ENCODE peak calls at places on chromosomes 1 and 21, in seven cellular contexts. One of them, this sample, is unnamed.

GRCh38 chr1:10471411-10472219 is 714 bp downstream of the DFFA start:
- DNase-seq in activated CD4-positive, alpha-beta T cell treated with anti-CD3 and anti-CD28 coated beads for 1 hour: no peak
- DNase-seq in lung microvascular endothelial cell: peak
- DNase-seq in OCI-M1: peak
- DNase-seq in non-pigmented ciliary epithelial cell: no peak
- DNase-seq in kidney tubule cell: no peak
- DNase-seq in NCI-H1105: no peak
- DNase-seq in this sample: peak

GRCh38 chr1:52032785-52033131 is 852 bp downstream of the KTI12 start:
- DNase-seq in OCI-M1: peak
- DNase-seq in NCI-H1105: no peak
- DNase-seq in activated CD4-positive, alpha-beta T cell treated with anti-CD3 and anti-CD28 coated beads for 1 hour: no peak
- DNase-seq in non-pigmented ciliary epithelial cell: no peak
- DNase-seq in lung microvascular endothelial cell: peak
- DNase-seq in kidney tubule cell: peak
- DNase-seq in this sample: peak

GRCh38 chr1:116725798-116726197 is 28.4 kb upstream of the CD2 start:
- DNase-seq in lung microvascular endothelial cell: no peak
- DNase-seq in non-pigmented ciliary epithelial cell: no peak
- DNase-seq in OCI-M1: no peak
- DNase-seq in NCI-H1105: no peak
- DNase-seq in activated CD4-positive, alpha-beta T cell treated with anti-CD3 and anti-CD28 coated beads for 1 hour: no peak
- DNase-seq in kidney tubule cell: no peak
- DNase-seq in this sample: no peak

GRCh38 chr1:221782461-221782860 is 40.6 kb upstream of the DUSP10 start:
- DNase-seq in NCI-H1105: no peak
- DNase-seq in activated CD4-positive, alpha-beta T cell treated with anti-CD3 and anti-CD28 coated beads for 1 hour: no peak
- DNase-seq in non-pigmented ciliary epithelial cell: no peak
- DNase-seq in lung microvascular endothelial cell: no peak
- DNase-seq in OCI-M1: no peak
- DNase-seq in kidney tubule cell: peak
- DNase-seq in this sample: no peak

GRCh38 chr1:150221552-150221951 is 14.4 kb downstream of the ANP32E start:
- DNase-seq in OCI-M1: peak
- DNase-seq in kidney tubule cell: peak
- DNase-seq in lung microvascular endothelial cell: no peak
- DNase-seq in non-pigmented ciliary epithelial cell: no peak
- DNase-seq in activated CD4-positive, alpha-beta T cell treated with anti-CD3 and anti-CD28 coated beads for 1 hour: no peak
- DNase-seq in NCI-H1105: no peak
- DNase-seq in this sample: peak

GRCh38 chr1:22747021-22747734 is 36.5 kb downstream of the EPHB2 start:
- DNase-seq in activated CD4-positive, alpha-beta T cell treated with anti-CD3 and anti-CD28 coated beads for 1 hour: no peak
- DNase-seq in lung microvascular endothelial cell: peak
- DNase-seq in OCI-M1: no peak
- DNase-seq in kidney tubule cell: peak
- DNase-seq in NCI-H1105: no peak
- DNase-seq in non-pigmented ciliary epithelial cell: peak
- DNase-seq in this sample: peak

GRCh38 chr1:167645161-167645560 is 15.1 kb downstream of the RCSD1 start:
- DNase-seq in lung microvascular endothelial cell: no peak
- DNase-seq in activated CD4-positive, alpha-beta T cell treated with anti-CD3 and anti-CD28 coated beads for 1 hour: no peak
- DNase-seq in OCI-M1: no peak
- DNase-seq in NCI-H1105: no peak
- DNase-seq in non-pigmented ciliary epithelial cell: no peak
- DNase-seq in kidney tubule cell: no peak
- DNase-seq in this sample: no peak

GRCh38 chr1:221166559-221167318 is 287.5 kb downstream of the HLX start:
- DNase-seq in kidney tubule cell: no peak
- DNase-seq in activated CD4-positive, alpha-beta T cell treated with anti-CD3 and anti-CD28 coated beads for 1 hour: no peak
- DNase-seq in non-pigmented ciliary epithelial cell: no peak
- DNase-seq in OCI-M1: peak
- DNase-seq in lung microvascular endothelial cell: no peak
- DNase-seq in NCI-H1105: no peak
- DNase-seq in this sample: no peak

GRCh38 chr1:185663332-185663731 is 70.9 kb upstream of the HMCN1 start:
- DNase-seq in non-pigmented ciliary epithelial cell: no peak
- DNase-seq in OCI-M1: no peak
- DNase-seq in NCI-H1105: no peak
- DNase-seq in lung microvascular endothelial cell: no peak
- DNase-seq in activated CD4-positive, alpha-beta T cell treated with anti-CD3 and anti-CD28 coated beads for 1 hour: no peak
- DNase-seq in kidney tubule cell: no peak
- DNase-seq in this sample: no peak

GRCh38 chr1:119467857-119468666 is 38.9 kb upstream of the HSD3B1 start:
- DNase-seq in activated CD4-positive, alpha-beta T cell treated with anti-CD3 and anti-CD28 coated beads for 1 hour: no peak
- DNase-seq in OCI-M1: no peak
- DNase-seq in NCI-H1105: no peak
- DNase-seq in non-pigmented ciliary epithelial cell: no peak
- DNase-seq in kidney tubule cell: no peak
- DNase-seq in lung microvascular endothelial cell: no peak
- DNase-seq in this sample: no peak

GRCh38 chr1:234977891-234978396 is 150.7 kb downstream of the TOMM20 start:
- DNase-seq in NCI-H1105: no peak
- DNase-seq in OCI-M1: no peak
- DNase-seq in lung microvascular endothelial cell: peak
- DNase-seq in kidney tubule cell: peak
- DNase-seq in activated CD4-positive, alpha-beta T cell treated with anti-CD3 and anti-CD28 coated beads for 1 hour: no peak
- DNase-seq in non-pigmented ciliary epithelial cell: no peak
- DNase-seq in this sample: no peak

GRCh38 chr1:2298685-2299673 is 70.9 kb downstream of the SKI start:
- DNase-seq in kidney tubule cell: no peak
- DNase-seq in activated CD4-positive, alpha-beta T cell treated with anti-CD3 and anti-CD28 coated beads for 1 hour: no peak
- DNase-seq in OCI-M1: no peak
- DNase-seq in lung microvascular endothelial cell: peak
- DNase-seq in non-pigmented ciliary epithelial cell: no peak
- DNase-seq in NCI-H1105: no peak
- DNase-seq in this sample: peak

GRCh38 chr1:96416111-96416595 is 305.4 kb upstream of the PTBP2 start:
- DNase-seq in NCI-H1105: no peak
- DNase-seq in lung microvascular endothelial cell: peak
- DNase-seq in non-pigmented ciliary epithelial cell: peak
- DNase-seq in OCI-M1: no peak
- DNase-seq in activated CD4-positive, alpha-beta T cell treated with anti-CD3 and anti-CD28 coated beads for 1 hour: no peak
- DNase-seq in kidney tubule cell: peak
- DNase-seq in this sample: peak

GRCh38 chr1:78554840-78555239 is 64.1 kb downstream of the PTGFR start:
- DNase-seq in OCI-M1: no peak
- DNase-seq in NCI-H1105: no peak
- DNase-seq in non-pigmented ciliary epithelial cell: no peak
- DNase-seq in activated CD4-positive, alpha-beta T cell treated with anti-CD3 and anti-CD28 coated beads for 1 hour: no peak
- DNase-seq in kidney tubule cell: no peak
- DNase-seq in lung microvascular endothelial cell: no peak
- DNase-seq in this sample: no peak

GRCh38 chr1:235864469-235864868 is 2.2 kb downstream of the LYST start:
- DNase-seq in activated CD4-positive, alpha-beta T cell treated with anti-CD3 and anti-CD28 coated beads for 1 hour: no peak
- DNase-seq in lung microvascular endothelial cell: no peak
- DNase-seq in kidney tubule cell: no peak
- DNase-seq in NCI-H1105: no peak
- DNase-seq in OCI-M1: no peak
- DNase-seq in non-pigmented ciliary epithelial cell: no peak
- DNase-seq in this sample: no peak

GRCh38 chr1:185565314-185565713 is 168.9 kb upstream of the HMCN1 start:
- DNase-seq in OCI-M1: no peak
- DNase-seq in kidney tubule cell: peak
- DNase-seq in NCI-H1105: peak
- DNase-seq in lung microvascular endothelial cell: peak
- DNase-seq in activated CD4-positive, alpha-beta T cell treated with anti-CD3 and anti-CD28 coated beads for 1 hour: no peak
- DNase-seq in non-pigmented ciliary epithelial cell: peak
- DNase-seq in this sample: peak

GRCh38 chr1:110672001-110672752 is 2.6 kb downstream of the KCNA3 start:
- DNase-seq in lung microvascular endothelial cell: no peak
- DNase-seq in activated CD4-positive, alpha-beta T cell treated with anti-CD3 and anti-CD28 coated beads for 1 hour: peak
- DNase-seq in non-pigmented ciliary epithelial cell: no peak
- DNase-seq in kidney tubule cell: no peak
- DNase-seq in NCI-H1105: peak
- DNase-seq in OCI-M1: no peak
- DNase-seq in this sample: no peak

GRCh38 chr1:107680579-107680985 is 284.4 kb downstream of the VAV3 start:
- DNase-seq in kidney tubule cell: peak
- DNase-seq in non-pigmented ciliary epithelial cell: no peak
- DNase-seq in activated CD4-positive, alpha-beta T cell treated with anti-CD3 and anti-CD28 coated beads for 1 hour: no peak
- DNase-seq in OCI-M1: no peak
- DNase-seq in NCI-H1105: no peak
- DNase-seq in lung microvascular endothelial cell: no peak
- DNase-seq in this sample: peak

GRCh38 chr21:35422011-35422410 is 372.9 kb upstream of the RUNX1 start:
- DNase-seq in NCI-H1105: no peak
- DNase-seq in non-pigmented ciliary epithelial cell: no peak
- DNase-seq in activated CD4-positive, alpha-beta T cell treated with anti-CD3 and anti-CD28 coated beads for 1 hour: no peak
- DNase-seq in lung microvascular endothelial cell: no peak
- DNase-seq in kidney tubule cell: no peak
- DNase-seq in OCI-M1: no peak
- DNase-seq in this sample: no peak

GRCh38 chr1:150537732-150538684 is 11.2 kb upstream of the ADAMTSL4 start:
- DNase-seq in lung microvascular endothelial cell: no peak
- DNase-seq in OCI-M1: no peak
- DNase-seq in kidney tubule cell: peak
- DNase-seq in NCI-H1105: no peak
- DNase-seq in activated CD4-positive, alpha-beta T cell treated with anti-CD3 and anti-CD28 coated beads for 1 hour: no peak
- DNase-seq in non-pigmented ciliary epithelial cell: peak
- DNase-seq in this sample: peak

GRCh38 chr1:53455592-53455991 is 3.6 kb upstream of the DMRTB1 start:
- DNase-seq in lung microvascular endothelial cell: no peak
- DNase-seq in kidney tubule cell: no peak
- DNase-seq in non-pigmented ciliary epithelial cell: no peak
- DNase-seq in activated CD4-positive, alpha-beta T cell treated with anti-CD3 and anti-CD28 coated beads for 1 hour: no peak
- DNase-seq in NCI-H1105: no peak
- DNase-seq in OCI-M1: no peak
- DNase-seq in this sample: no peak

GRCh38 chr1:91124290-91124975 is 102.6 kb upstream of the ZNF644 start:
- DNase-seq in activated CD4-positive, alpha-beta T cell treated with anti-CD3 and anti-CD28 coated beads for 1 hour: no peak
- DNase-seq in non-pigmented ciliary epithelial cell: no peak
- DNase-seq in OCI-M1: no peak
- DNase-seq in lung microvascular endothelial cell: no peak
- DNase-seq in NCI-H1105: no peak
- DNase-seq in kidney tubule cell: no peak
- DNase-seq in this sample: no peak

GRCh38 chr21:45872471-45872870 is 109.1 kb upstream of the COL6A1 start:
- DNase-seq in kidney tubule cell: no peak
- DNase-seq in activated CD4-positive, alpha-beta T cell treated with anti-CD3 and anti-CD28 coated beads for 1 hour: no peak
- DNase-seq in lung microvascular endothelial cell: no peak
- DNase-seq in OCI-M1: no peak
- DNase-seq in non-pigmented ciliary epithelial cell: no peak
- DNase-seq in NCI-H1105: no peak
- DNase-seq in this sample: no peak

This sample was measured in bronchial epithelial cell.